ENCODE peak calls at places on chromosomes 12 and 14, in five cellular contexts. R is NCI-H446 treated with DMSO at 0.1 percent for 48 hours, D is HuH-7, X is AG08395, G is RKO. I is an unnamed sample.

GRCh38 chr12:104763163-104763805 is 194.8 kb downstream of the SLC41A2 start:
- DNase-seq in D (no peak), R (no peak), G (no peak), X (peak; percentile 7), I (peak; percentile 69)

GRCh38 chr14:83566567-83566966 is 1963.4 kb upstream of the FLRT2 start:
- DNase-seq in D (no peak), R (no peak), G (no peak), X (no peak), I (peak; percentile 28)

GRCh38 chr14:77133718-77134338 is 7.8 kb downstream of the ZDHHC22 start:
- DNase-seq in D (peak; percentile 86), R (no peak), X (peak; percentile 73), G (peak; percentile 30), I (peak; percentile 77)

GRCh38 chr14:77892381-77892871 is 92.5 kb downstream of the ADCK1 start:
- DNase-seq in D (no peak), X (no peak), G (no peak), R (no peak), I (no peak)

GRCh38 chr14:53621986-53622385 is 334.6 kb downstream of the BMP4 start:
- DNase-seq in X (no peak), D (no peak), G (no peak), R (no peak), I (no peak)

GRCh38 chr12:45670339-45671065 is 59.0 kb upstream of the ARID2 start:
- DNase-seq in D (no peak), R (no peak), X (peak; percentile 10), G (no peak), I (no peak)

GRCh38 chr12:131610891-131611290 is 100.0 kb upstream of the SFSWAP start:
- DNase-seq in G (no peak), R (no peak), D (no peak), X (no peak), I (no peak)

GRCh38 chr12:52710744-52711143 is 7.4 kb upstream of the KRT77 start:
- DNase-seq in X (no peak), G (no peak), R (no peak), D (no peak), I (no peak)

GRCh38 chr12:15435597-15435996 is 113.3 kb downstream of the PTPRO start:
- DNase-seq in D (no peak), R (no peak), X (no peak), G (peak; percentile 4), I (peak; percentile 23)

GRCh38 chr12:14193623-14194022 is 171.9 kb upstream of the ATF7IP start:
- DNase-seq in D (no peak), X (no peak), G (no peak), R (no peak), I (no peak)

GRCh38 chr12:30613119-30613830 is 82.4 kb downstream of the IPO8 start:
- DNase-seq in R (no peak), X (no peak), G (no peak), D (no peak), I (peak; percentile 28)

GRCh38 chr12:4281173-4281654 is 7.7 kb downstream of the CCND2 start:
- DNase-seq in G (no peak), D (no peak), R (no peak), X (no peak), I (no peak)

GRCh38 chr12:39103552-39104165 is 198.3 kb upstream of the CPNE8 start:
- DNase-seq in R (peak; percentile 55), G (peak; percentile 82), D (peak; percentile 61), X (peak; percentile 70), I (no peak)

GRCh38 chr12:8018666-8019581 is 13.6 kb upstream of the FOXJ2 start:
- DNase-seq in G (no peak), R (no peak), X (no peak), D (no peak), I (peak; percentile 45)

GRCh38 chr14:74404435-74404834 is 21.6 kb downstream of the SYNDIG1L start:
- DNase-seq in D (no peak), G (no peak), R (no peak), X (no peak), I (no peak)

GRCh38 chr12:96136720-96137378 is 57.3 kb upstream of the ELK3 start:
- DNase-seq in G (no peak), R (no peak), X (no peak), D (no peak), I (no peak)

GRCh38 chr12:16636435-16637055 is 30.6 kb upstream of the LMO3 start:
- DNase-seq in X (no peak), G (no peak), D (no peak), R (no peak), I (no peak)

GRCh38 chr14:103220134-103220981 is 97.1 kb downstream of the TNFAIP2 start:
- DNase-seq in R (no peak), X (no peak), G (no peak), D (no peak), I (no peak)

GRCh38 chr12:69345742-69346141 is 2.4 kb upstream of the LYZ start:
- DNase-seq in D (no peak), X (no peak), G (no peak), R (no peak), I (no peak)

GRCh38 chr12:100163416-100164152 is 20.9 kb upstream of the BLTP3B start:
- DNase-seq in R (peak; percentile 87), D (no peak), G (peak; percentile 84), X (peak; percentile 85), I (peak; percentile 79)